ENCODE peak calls at places on chromosome 1, in five cellular contexts. O is GM12878, V is HepG2, Z is H1, J is HCT116. B is an unnamed sample.

GRCh38 chr1:223147858-223148257 is 4.8 kb upstream of the TLR5 start:
- DNase-seq in V (no peak), Z (no peak), O (no peak), J (no peak), B (no peak)

GRCh38 chr1:107862064-107862463 is 102.9 kb downstream of the VAV3 start:
- DNase-seq in Z (no peak), J (no peak), O (no peak), V (no peak), B (no peak)

GRCh38 chr1:31101147-31101502 is 35.6 kb upstream of the PUM1 start:
- DNase-seq in O (no peak), Z (no peak), J (no peak), V (peak), B (peak)

GRCh38 chr1:59292557-59292956 is 4.3 kb upstream of the FGGY start:
- DNase-seq in O (peak), J (no peak), Z (no peak), V (peak), B (no peak)

GRCh38 chr1:43932786-43933385 is 715 bp upstream of the ARTN start:
- DNase-seq in J (no peak), Z (no peak), V (no peak), O (no peak), B (no peak)

GRCh38 chr1:8025671-8026144 is 401 bp downstream of the ERRFI1 start:
- DNase-seq in Z (no peak), J (no peak), O (no peak), V (no peak), B (no peak)

GRCh38 chr1:180221461-180221860 is 8.6 kb upstream of the LHX4 start:
- DNase-seq in Z (no peak), V (no peak), O (no peak), J (no peak), B (no peak)

GRCh38 chr1:38152351-38153082 is 105.9 kb upstream of the POU3F1 start:
- DNase-seq in Z (no peak), O (peak), V (peak), J (no peak), B (no peak)

GRCh38 chr1:61142726-61143500 is 60.6 kb downstream of the NFIA start:
- DNase-seq in O (no peak), J (no peak), V (no peak), Z (no peak), B (no peak)

GRCh38 chr1:67853704-67854103 is 20.4 kb upstream of the GNG12 start:
- DNase-seq in V (peak), Z (peak), J (peak), O (no peak), B (peak)
- TF ChIP-seq YY1 in V (no peak), Z (peak), J (no peak), O (no peak), B (no peak)

GRCh38 chr1:170664283-170664827 is 424 bp downstream of the PRRX1 start:
- DNase-seq in O (no peak), Z (no peak), V (no peak), J (no peak), B (no peak)
- TF ChIP-seq SP1 in O (no peak), Z (no peak), V (no peak), J (no peak), B (no peak)

GRCh38 chr1:65572701-65573421 is 152.4 kb downstream of the LEPR start:
- DNase-seq in O (no peak), V (no peak), J (no peak), Z (no peak), B (no peak)

GRCh38 chr1:65581120-65581519 is 160.7 kb downstream of the LEPR start:
- DNase-seq in J (no peak), V (peak), O (no peak), Z (no peak), B (peak)

DNA sequence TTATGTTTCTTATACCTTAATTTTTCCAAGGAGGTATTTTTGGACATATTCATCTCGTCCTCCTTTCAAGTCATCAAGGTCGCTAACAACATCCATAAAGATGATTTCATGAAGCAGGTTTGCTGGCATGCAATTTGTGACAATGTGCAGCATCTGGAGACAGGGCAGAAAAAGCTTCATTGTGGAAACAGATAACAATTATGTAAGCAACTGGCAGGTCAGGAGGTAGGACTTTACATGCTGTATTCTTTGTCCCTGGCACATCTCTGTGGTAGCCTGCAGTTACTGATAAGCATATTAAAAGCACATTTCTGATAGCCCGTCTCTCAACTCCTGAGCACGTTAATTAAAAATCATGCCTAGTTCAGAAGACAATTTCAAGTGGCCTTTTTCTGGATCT is 156.8 kb downstream of the LEPR start:
- DNase-seq in V (no peak), O (no peak), Z (no peak), J (no peak), B (no peak)
- TF ChIP-seq YY1 in V (no peak), O (no peak), Z (no peak), J (no peak), B (no peak)

DNA sequence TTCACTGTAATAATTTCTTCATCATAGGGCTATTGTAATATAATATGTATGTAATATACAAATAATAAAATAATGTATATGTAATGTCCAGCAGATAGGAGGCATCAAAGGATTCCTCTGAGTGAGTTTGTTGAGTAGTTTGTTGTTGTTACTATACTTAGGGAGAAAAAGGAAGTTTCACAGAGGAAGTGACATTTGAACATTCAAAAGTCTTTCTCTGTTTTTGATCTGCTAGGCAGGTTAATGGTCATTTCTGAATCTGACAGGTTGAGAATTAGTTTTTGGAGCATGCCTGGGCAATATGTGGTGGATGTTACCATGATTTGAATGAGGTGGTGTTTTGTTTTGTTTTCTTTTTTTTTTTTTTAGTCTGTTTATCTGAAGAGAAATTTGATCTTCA is 102.1 kb downstream of the NRDC start:
- DNase-seq in J (no peak), O (peak), V (no peak), Z (no peak), B (no peak)
- TF ChIP-seq SP1 in J (no peak), O (no peak), V (no peak), Z (no peak), B (no peak)

DNA sequence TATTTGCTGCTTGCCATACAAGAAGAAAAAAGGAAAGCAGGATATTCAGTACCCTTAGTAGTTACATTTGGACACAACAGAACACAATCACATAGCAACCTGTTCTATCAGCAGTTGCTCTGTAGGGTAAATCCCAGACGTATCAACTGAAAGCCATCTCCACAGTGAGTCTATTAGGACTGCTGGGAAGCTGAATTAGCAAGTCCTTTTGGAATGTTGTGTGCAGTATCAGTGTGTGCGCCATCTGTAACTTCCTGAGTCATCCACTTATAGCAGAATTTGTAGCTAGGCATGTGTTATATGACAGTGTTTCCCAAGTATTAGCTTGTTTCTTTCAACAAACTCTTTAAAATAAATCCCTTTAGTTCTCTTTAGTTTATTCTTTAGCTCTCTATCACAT is 21.3 kb downstream of the CCDC30 start:
- DNase-seq in O (no peak), Z (no peak), J (no peak), V (peak), B (no peak)
- TF ChIP-seq YY1 in O (no peak), Z (no peak), J (no peak), V (no peak), B (no peak)

DNA sequence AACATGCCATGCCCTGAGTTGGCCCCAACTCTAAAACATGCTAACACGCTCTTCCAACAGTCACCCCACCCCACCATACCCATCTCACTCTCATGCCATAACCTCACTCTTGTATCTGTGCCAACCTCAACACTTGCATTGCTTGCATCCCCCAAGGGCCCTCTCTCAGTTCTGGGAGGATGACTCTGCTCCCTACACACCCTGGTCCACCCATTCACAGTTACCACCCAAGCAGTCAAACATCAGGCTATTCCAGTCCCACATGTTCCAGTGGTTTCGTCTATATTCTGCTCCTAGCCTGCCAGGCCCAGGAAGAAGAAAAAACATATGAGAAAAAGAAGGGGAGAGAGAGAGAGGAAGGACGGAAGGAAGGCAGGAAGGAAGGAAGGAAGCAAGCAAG is 31.0 kb downstream of the GBP6 start:
- DNase-seq in J (no peak), V (no peak), Z (no peak), O (no peak), B (no peak)
- TF ChIP-seq SP1 in J (no peak), V (no peak), Z (no peak), O (no peak), B (no peak)

DNA sequence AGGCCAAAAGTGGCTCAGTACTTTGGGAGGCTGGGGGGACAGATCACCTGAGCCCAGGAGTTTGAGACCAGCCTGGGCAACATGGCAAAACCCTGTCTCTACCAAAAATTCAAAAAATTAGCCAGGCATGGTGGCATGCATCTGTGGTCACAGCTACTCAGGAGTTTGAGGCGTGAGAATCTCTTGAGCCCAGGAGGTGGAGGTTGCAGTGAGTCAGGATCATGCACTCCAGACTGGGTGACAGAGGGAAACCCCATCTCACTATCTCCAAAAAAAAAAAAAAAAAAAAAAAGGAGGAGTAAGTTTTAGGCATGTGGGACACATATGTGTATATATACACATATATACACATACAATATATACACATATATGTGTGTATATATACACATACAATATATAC is 165.3 kb upstream of the DPYD start:
- DNase-seq in V (no peak), Z (no peak), O (no peak), J (no peak), B (no peak)
- TF ChIP-seq YY1 in V (no peak), Z (no peak), O (no peak), J (no peak), B (no peak)

GRCh38 chr1:47766832-47767740 is 230.1 kb downstream of the TRABD2B start:
- DNase-seq in Z (no peak), O (no peak), J (no peak), V (peak), B (no peak)

GRCh38 chr1:47765742-47766485 is 231.3 kb downstream of the TRABD2B start:
- DNase-seq in O (no peak), J (no peak), Z (no peak), V (no peak), B (peak)

GRCh38 chr1:47765236-47765635 is 231.9 kb downstream of the TRABD2B start:
- DNase-seq in O (no peak), V (no peak), Z (no peak), J (no peak), B (no peak)

GRCh38 chr1:47763456-47764171 is 233.6 kb downstream of the TRABD2B start:
- DNase-seq in V (no peak), J (no peak), O (no peak), Z (no peak), B (no peak)

GRCh38 chr1:47764461-47765046 is 232.6 kb downstream of the TRABD2B start:
- DNase-seq in Z (no peak), V (no peak), O (no peak), J (no peak), B (no peak)
- TF ChIP-seq SP1 in Z (no peak), V (no peak), O (no peak), J (no peak), B (no peak)

B was measured in K562.